ENCODE peak calls at places on chromosome 2, in five cellular contexts. L is EH, C is LoVo, B is HuH-7, X is ELR. I is an unnamed sample.

GRCh38 chr2:29518988-29519925 is 402.1 kb downstream of the ALK start:
- DNase-seq in L (peak), B (no peak), X (peak), C (no peak), I (no peak)

GRCh38 chr2:241967745-241968144 is 98.2 kb downstream of the RTP5 start:
- DNase-seq in C (no peak), L (no peak), X (no peak), B (no peak), I (no peak)

GRCh38 chr2:120312861-120313694 is 32.9 kb upstream of the INHBB start:
- DNase-seq in B (peak), X (peak), L (peak), C (peak), I (peak)

GRCh38 chr2:85907671-85908157 is 18.9 kb upstream of the ST3GAL5 start:
- DNase-seq in B (no peak), L (peak), X (peak), C (no peak), I (no peak)

GRCh38 chr2:94874277-94874997 is 3.2 kb downstream of the TEKT4 start:
- DNase-seq in C (peak), X (peak), L (peak), B (peak), I (peak)

GRCh38 chr2:242060212-242060835 is 190.8 kb downstream of the RTP5 start:
- DNase-seq in L (peak), B (no peak), X (peak), C (peak), I (no peak)

GRCh38 chr2:137826373-137827372 is 137.6 kb upstream of the HNMT start:
- DNase-seq in C (no peak), X (no peak), B (no peak), L (no peak), I (no peak)

GRCh38 chr2:196131949-196132925 is 39.1 kb downstream of the STK17B start:
- DNase-seq in B (no peak), L (peak), X (peak), C (no peak), I (no peak)

GRCh38 chr2:180268006-180268405 is 260.9 kb upstream of the CWC22 start:
- DNase-seq in X (peak), C (no peak), B (no peak), L (peak), I (no peak)

GRCh38 chr2:207513577-207514257 is 16.0 kb upstream of the CREB1 start:
- DNase-seq in B (no peak), C (no peak), L (peak), X (peak), I (no peak)

GRCh38 chr2:60958800-60959199 is 58.7 kb upstream of the PEX13 start:
- DNase-seq in L (peak), B (no peak), X (peak), C (peak), I (no peak)

GRCh38 chr2:70084973-70085710 is 2.1 kb upstream of the PCBP1 start:
- DNase-seq in C (peak), L (no peak), B (peak), X (no peak), I (no peak)

I was measured in pons.